ENCODE peak calls at places on chromosomes 2 and 18, in nine cellular contexts. I is astrocyte; P is ovary; M is right atrium auricular region; C is naive thymus-derived CD4-positive, alpha-beta T cell; U is left lung; N is MM.1S; L is CD4-positive, alpha-beta memory T cell; Q is IMR-90. B is an unnamed sample.

GRCh38 chr2:231794383-231794782 is 8.1 kb downstream of the COPS7B start:
- DNase-seq in M (no peak), I (no peak), N (no peak), Q (no peak), L (no peak), U (no peak), P (no peak), C (no peak), B (no peak)

GRCh38 chr18:984004-984403 is 79.3 kb downstream of the ADCYAP1 start:
- DNase-seq in U (no peak), L (no peak), M (no peak), I (peak), Q (no peak), N (no peak), P (no peak), C (no peak), B (no peak)

GRCh38 chr18:59606193-59607175 is 90.7 kb downstream of the CCBE1 start:
- DNase-seq in U (no peak), P (no peak), M (no peak), I (peak), L (no peak), C (no peak), Q (peak), N (no peak), B (no peak)

GRCh38 chr2:44680424-44680971 is 261.0 kb upstream of the SIX3 start:
- DNase-seq in M (no peak), C (no peak), P (no peak), U (no peak), L (no peak), Q (no peak), I (no peak), N (no peak), B (no peak)

GRCh38 chr2:170022692-170023091 is 155.3 kb upstream of the MYO3B start:
- DNase-seq in Q (peak), L (no peak), N (no peak), C (no peak), I (peak), M (no peak), P (no peak), U (no peak), B (no peak)

GRCh38 chr2:173770936-173771678 is 194.1 kb downstream of the SP3 start:
- DNase-seq in U (no peak), L (no peak), Q (no peak), N (no peak), I (no peak), M (no peak), C (no peak), P (no peak), B (no peak)

GRCh38 chr2:142234701-142235100 is 103.9 kb upstream of the LRP1B start:
- DNase-seq in C (no peak), Q (no peak), M (no peak), L (no peak), P (no peak), N (no peak), U (no peak), I (no peak), B (no peak)

GRCh38 chr18:477565-477964 is 22.9 kb downstream of the COLEC12 start:
- DNase-seq in Q (no peak), L (no peak), N (peak), P (no peak), M (no peak), I (no peak), C (no peak), U (no peak), B (no peak)

GRCh38 chr18:38545071-38545470 is 979.5 kb upstream of the CELF4 start:
- DNase-seq in N (peak), I (no peak), U (no peak), Q (no peak), P (no peak), L (no peak), M (no peak), C (no peak), B (no peak)

GRCh38 chr18:72504866-72505265 is 39.3 kb downstream of the CBLN2 start:
- DNase-seq in Q (no peak), U (no peak), P (no peak), M (no peak), I (no peak), L (no peak), C (no peak), N (no peak), B (no peak)

GRCh38 chr2:40244251-40245010 is 207.5 kb downstream of the SLC8A1 start:
- DNase-seq in M (peak), L (no peak), Q (peak), C (no peak), I (peak), N (peak), U (no peak), P (peak), B (no peak)

GRCh38 chr2:218465987-218466633 is 47.2 kb downstream of the VIL1 start:
- DNase-seq in M (no peak), L (no peak), C (peak), I (peak), U (no peak), N (peak), Q (peak), P (no peak), B (no peak)

GRCh38 chr2:23363831-23364230 is 21.1 kb upstream of the KLHL29 start:
- DNase-seq in Q (no peak), L (no peak), N (no peak), P (no peak), C (no peak), M (no peak), I (no peak), U (no peak), B (no peak)

GRCh38 chr2:204722207-204722606 is 176.9 kb downstream of the PARD3B start:
- DNase-seq in P (no peak), C (no peak), N (no peak), M (no peak), L (no peak), U (no peak), I (no peak), Q (no peak), B (no peak)

GRCh38 chr2:31113765-31114164 is 24.5 kb downstream of the GALNT14 start:
- DNase-seq in L (no peak), N (no peak), I (no peak), C (no peak), M (no peak), P (no peak), U (no peak), Q (no peak), B (no peak)

GRCh38 chr18:46423226-46423805 is 233.7 kb downstream of the LOXHD1 start:
- DNase-seq in N (no peak), Q (no peak), L (no peak), U (no peak), I (no peak), C (no peak), P (no peak), M (no peak), B (no peak)

GRCh38 chr2:63047193-63047533 is 3.5 kb upstream of the OTX1 start:
- DNase-seq in I (no peak), P (no peak), U (no peak), N (no peak), Q (no peak), L (no peak), M (no peak), C (no peak), B (no peak)

GRCh38 chr2:72710418-72711152 is 115.2 kb downstream of the EXOC6B start:
- DNase-seq in M (no peak), C (no peak), I (no peak), N (no peak), L (no peak), U (no peak), Q (no peak), P (no peak), B (no peak)

GRCh38 chr18:44835555-44836156 is 155.0 kb downstream of the SETBP1 start:
- DNase-seq in N (no peak), C (no peak), I (no peak), M (no peak), Q (no peak), P (peak), U (no peak), L (no peak), B (no peak)

GRCh38 chr18:44741551-44741950 is 60.9 kb downstream of the SETBP1 start:
- DNase-seq in N (no peak), M (no peak), P (no peak), L (no peak), Q (no peak), C (no peak), U (no peak), I (no peak), B (no peak)

GRCh38 chr2:218860950-218861381 is 1.4 kb downstream of the WNT6 start:
- DNase-seq in U (no peak), N (no peak), C (no peak), M (no peak), L (no peak), I (peak), Q (peak), P (peak), B (peak)

GRCh38 chr2:146561996-146562395 is 1282.8 kb upstream of the ACVR2A start:
- DNase-seq in C (no peak), Q (no peak), M (no peak), P (no peak), I (no peak), N (no peak), L (no peak), U (no peak), B (no peak)

GRCh38 chr2:241859436-241860183 is 916 bp upstream of the PDCD1 start:
- DNase-seq in M (peak), N (peak), L (peak), U (peak), P (peak), Q (peak), I (no peak), C (peak), B (peak)

GRCh38 chr2:38515155-38516074 is 87.3 kb downstream of the HNRNPLL start:
- DNase-seq in Q (peak), N (no peak), C (no peak), P (peak), M (peak), L (no peak), U (peak), I (peak), B (peak)

GRCh38 chr2:88657131-88657530 is 29.9 kb upstream of the EIF2AK3 start:
- DNase-seq in Q (peak), M (no peak), P (no peak), C (no peak), N (no peak), U (no peak), L (no peak), I (peak), B (no peak)

GRCh38 chr18:9642799-9643445 is 28.6 kb upstream of the PPP4R1 start:
- DNase-seq in M (no peak), L (no peak), U (no peak), I (peak), C (no peak), Q (no peak), P (no peak), N (no peak), B (no peak)

GRCh38 chr2:73870084-73870483 is 22.7 kb upstream of the ACTG2 start:
- DNase-seq in I (peak), L (no peak), Q (peak), U (no peak), C (no peak), P (peak), N (no peak), M (peak), B (no peak)

GRCh38 chr2:75464348-75464946 is 96.3 kb downstream of the EVA1A start:
- DNase-seq in U (no peak), I (peak), P (no peak), N (no peak), C (no peak), Q (peak), L (no peak), M (no peak), B (no peak)

GRCh38 chr18:26827581-26827980 is 37.9 kb downstream of the AQP4 start:
- DNase-seq in U (no peak), M (no peak), I (no peak), L (no peak), P (no peak), Q (no peak), C (no peak), N (no peak), B (no peak)

GRCh38 chr18:39675358-39675757 is 2109.8 kb upstream of the CELF4 start:
- DNase-seq in U (no peak), C (no peak), L (no peak), I (peak), P (no peak), Q (peak), M (no peak), N (no peak), B (no peak)

GRCh38 chr2:144156736-144157645 is 362.9 kb downstream of the ZEB2 start:
- DNase-seq in M (no peak), I (no peak), L (no peak), P (no peak), N (no peak), Q (no peak), C (no peak), U (no peak), B (no peak)

GRCh38 chr2:119065146-119065545 is 93.4 kb downstream of the C1QL2 start:
- DNase-seq in C (no peak), N (no peak), U (no peak), L (no peak), I (no peak), P (no peak), Q (no peak), M (no peak), B (no peak)

GRCh38 chr2:119062652-119063051 is 95.9 kb downstream of the C1QL2 start:
- DNase-seq in U (no peak), C (no peak), Q (no peak), P (no peak), L (no peak), N (no peak), M (no peak), I (no peak), B (no peak)

GRCh38 chr2:119064567-119064966 is 94.0 kb downstream of the C1QL2 start:
- DNase-seq in N (no peak), P (no peak), Q (no peak), M (no peak), I (no peak), L (no peak), C (no peak), U (no peak), B (no peak)

GRCh38 chr2:119062179-119062578 is 96.4 kb downstream of the C1QL2 start:
- DNase-seq in Q (no peak), N (no peak), U (no peak), L (no peak), I (no peak), P (no peak), C (no peak), M (no peak), B (no peak)

DNA sequence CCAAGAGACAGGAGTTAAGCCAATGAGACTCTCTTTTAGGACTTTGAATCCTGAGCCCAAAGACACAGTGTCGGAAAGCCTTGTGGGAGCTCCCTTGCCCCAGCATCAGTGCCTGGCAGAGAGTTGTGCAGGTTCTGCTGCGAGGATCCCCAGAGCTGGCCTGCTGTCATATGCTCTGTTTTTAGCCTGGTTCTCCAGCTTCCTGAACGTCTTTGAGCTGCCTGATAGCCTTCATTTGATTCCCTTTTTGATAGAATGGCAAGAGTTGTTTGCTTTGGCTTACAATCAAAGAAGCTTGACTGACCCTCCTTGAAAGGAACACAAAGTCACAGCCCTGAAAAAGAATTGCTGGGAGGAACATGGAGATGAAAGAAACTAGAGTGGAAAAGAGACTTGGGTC is 95.4 kb downstream of the C1QL2 start:
- DNase-seq in U (no peak), M (no peak), L (no peak), I (no peak), Q (no peak), P (no peak), N (no peak), C (no peak), B (no peak)
- H3K27ac ChIP-seq in U (peak), M (no peak), L (no peak), I (no peak), Q (no peak), P (no peak), N (no peak), C (no peak), B (no peak)

DNA sequence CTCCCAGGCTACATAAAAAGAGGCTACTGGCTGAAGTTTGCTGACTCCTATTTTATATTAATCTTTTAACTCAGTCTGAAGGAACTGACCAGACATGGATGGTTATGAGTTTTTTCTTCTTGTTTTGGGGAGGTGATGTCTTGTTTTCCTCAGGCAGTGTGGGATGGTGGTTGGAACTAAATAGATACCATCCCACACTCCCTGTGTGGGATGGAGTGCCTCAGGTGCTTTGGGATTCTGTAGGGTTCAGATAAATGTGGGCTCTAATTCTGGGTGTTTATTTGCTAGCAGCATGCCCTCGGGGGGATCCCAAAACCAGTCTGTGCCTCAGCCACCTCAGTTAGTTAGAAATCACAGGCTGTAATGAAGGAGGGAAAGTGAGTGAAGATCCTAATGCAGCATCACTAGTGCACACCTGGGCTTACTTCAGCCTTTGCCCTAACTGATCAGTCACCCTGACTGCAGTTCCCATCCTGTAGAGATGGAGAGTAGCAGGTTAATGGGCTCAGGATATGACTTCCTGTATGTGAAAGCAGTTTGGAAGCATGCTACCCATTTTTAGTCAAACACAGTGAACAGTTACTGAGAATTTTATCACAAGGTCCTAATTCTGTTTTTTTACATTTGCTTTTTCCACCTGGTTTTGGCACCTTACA is 132.2 kb downstream of the SPTBN1 start:
- DNase-seq in P (no peak), C (no peak), M (no peak), L (no peak), N (no peak), I (no peak), U (no peak), Q (no peak), B (no peak)
- H3K4me3 ChIP-seq in P (no peak), C (peak), M (no peak), L (no peak), N (no peak), I (no peak), U (no peak), Q (no peak), B (no peak)

GRCh38 chr2:149572102-149572953 is 15.2 kb downstream of the MMADHC start:
- DNase-seq in C (no peak), N (no peak), M (no peak), Q (no peak), I (no peak), P (no peak), U (peak), L (no peak), B (no peak)

GRCh38 chr2:149564983-149565382 is 22.6 kb downstream of the MMADHC start:
- DNase-seq in C (no peak), U (no peak), P (no peak), M (no peak), N (no peak), I (no peak), L (no peak), Q (no peak), B (no peak)

GRCh38 chr2:149573760-149574159 is 13.8 kb downstream of the MMADHC start:
- DNase-seq in M (no peak), C (no peak), Q (peak), N (no peak), P (no peak), L (no peak), I (no peak), U (no peak), B (no peak)

GRCh38 chr2:149566652-149567051 is 20.9 kb downstream of the MMADHC start:
- DNase-seq in I (no peak), L (no peak), Q (no peak), P (no peak), M (no peak), C (no peak), U (no peak), N (no peak), B (no peak)

GRCh38 chr2:149568138-149568537 is 19.4 kb downstream of the MMADHC start:
- DNase-seq in M (no peak), U (no peak), P (no peak), Q (no peak), L (no peak), C (no peak), I (no peak), N (no peak), B (no peak)
- H3K27ac ChIP-seq in M (no peak), U (no peak), P (no peak), Q (no peak), L (no peak), C (no peak), I (no peak), N (no peak), B (no peak)

DNA sequence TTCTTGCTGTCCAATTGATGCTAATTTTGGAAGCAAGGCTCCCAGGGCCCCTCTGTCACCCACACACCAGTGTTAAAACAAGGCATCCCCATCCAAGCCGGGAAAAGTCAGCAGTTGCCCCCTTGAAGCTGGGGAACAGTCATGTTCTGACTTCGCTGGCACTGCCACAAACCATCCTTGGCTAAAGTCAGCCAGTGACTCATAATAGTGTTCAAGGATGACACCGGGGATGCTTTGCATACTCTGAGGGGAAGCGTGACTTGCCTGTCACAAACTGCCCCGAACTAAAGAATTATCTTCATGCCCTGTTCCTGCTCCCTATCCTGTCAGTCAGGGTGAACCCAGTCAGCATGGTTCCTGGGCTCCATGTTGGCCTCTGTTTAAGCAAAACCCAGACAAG is 37.0 kb downstream of the TGFA start:
- DNase-seq in U (no peak), M (no peak), N (no peak), L (no peak), C (no peak), I (no peak), P (no peak), Q (no peak), B (no peak)
- H3K4me3 ChIP-seq in U (no peak), M (no peak), N (no peak), L (no peak), C (no peak), I (no peak), P (no peak), Q (no peak), B (no peak)

GRCh38 chr2:160290590-160290989 is 90.5 kb upstream of the ITGB6 start:
- DNase-seq in P (no peak), C (no peak), L (no peak), U (no peak), I (no peak), M (no peak), Q (no peak), N (no peak), B (no peak)
- H3K27ac ChIP-seq in P (no peak), C (no peak), L (no peak), U (peak), I (no peak), M (peak), Q (no peak), N (no peak), B (peak)